ENCODE peak calls at places on chromosome 7, in five cellular contexts. One of them, this sample, is unnamed.

GRCh38 chr7:17690030-17690429 is 250.3 kb downstream of the SNX13 start:
- DNase-seq in HepG2: no peak
- DNase-seq in H1: no peak
- DNase-seq in NT2/D1: no peak
- DNase-seq in GM12878: peak
- DNase-seq in this sample: no peak

GRCh38 chr7:145082366-145083240 is 246.8 kb upstream of the TPK1 start:
- DNase-seq in HepG2: no peak
- DNase-seq in H1: no peak
- DNase-seq in NT2/D1: no peak
- DNase-seq in GM12878: no peak
- DNase-seq in this sample: no peak

GRCh38 chr7:130904031-130904757 is 170.2 kb upstream of the KLF14 start:
- DNase-seq in HepG2: peak
- DNase-seq in H1: no peak
- DNase-seq in NT2/D1: no peak
- DNase-seq in GM12878: no peak
- DNase-seq in this sample: no peak

GRCh38 chr7:77549103-77549870 is 12.2 kb downstream of the PTPN12 start:
- DNase-seq in HepG2: no peak
- DNase-seq in H1: no peak
- DNase-seq in NT2/D1: no peak
- DNase-seq in GM12878: no peak
- DNase-seq in this sample: no peak

GRCh38 chr7:81244213-81244612 is 325.4 kb upstream of the SEMA3C start:
- DNase-seq in HepG2: no peak
- DNase-seq in H1: no peak
- DNase-seq in NT2/D1: no peak
- DNase-seq in GM12878: no peak
- DNase-seq in this sample: peak

GRCh38 chr7:103824251-103824650 is 165.2 kb downstream of the RELN start:
- DNase-seq in HepG2: no peak
- DNase-seq in H1: no peak
- DNase-seq in NT2/D1: no peak
- DNase-seq in GM12878: no peak
- DNase-seq in this sample: no peak

GRCh38 chr7:127803626-127804025 is 151.6 kb downstream of the SND1 start:
- DNase-seq in HepG2: no peak
- DNase-seq in H1: no peak
- DNase-seq in NT2/D1: no peak
- DNase-seq in GM12878: no peak
- DNase-seq in this sample: no peak

GRCh38 chr7:89332026-89332425 is 536.5 kb upstream of the TEX47 start:
- DNase-seq in HepG2: no peak
- DNase-seq in H1: no peak
- DNase-seq in NT2/D1: no peak
- DNase-seq in GM12878: no peak
- DNase-seq in this sample: no peak

GRCh38 chr7:29281782-29282541 is 87.4 kb downstream of the CHN2 start:
- DNase-seq in HepG2: peak
- DNase-seq in H1: no peak
- DNase-seq in NT2/D1: no peak
- DNase-seq in GM12878: no peak
- DNase-seq in this sample: peak

GRCh38 chr7:128827248-128827958 is 2.8 kb upstream of the FLNC start:
- DNase-seq in HepG2: no peak
- DNase-seq in H1: no peak
- DNase-seq in NT2/D1: no peak
- DNase-seq in GM12878: no peak
- DNase-seq in this sample: no peak

GRCh38 chr7:80313716-80314115 is 179.1 kb downstream of the GNAI1 start:
- DNase-seq in HepG2: no peak
- DNase-seq in H1: no peak
- DNase-seq in NT2/D1: no peak
- DNase-seq in GM12878: no peak
- DNase-seq in this sample: no peak

GRCh38 chr7:125336326-125336725 is 406.7 kb upstream of the POT1 start:
- DNase-seq in HepG2: no peak
- DNase-seq in H1: no peak
- DNase-seq in NT2/D1: no peak
- DNase-seq in GM12878: no peak
- DNase-seq in this sample: no peak

GRCh38 chr7:36040679-36041078 is 112.4 kb upstream of the EEPD1 start:
- DNase-seq in HepG2: no peak
- DNase-seq in H1: no peak
- DNase-seq in NT2/D1: no peak
- DNase-seq in GM12878: no peak
- DNase-seq in this sample: no peak

GRCh38 chr7:36949711-36950600 is 225.7 kb upstream of the AOAH start:
- DNase-seq in HepG2: peak
- DNase-seq in H1: no peak
- DNase-seq in NT2/D1: no peak
- DNase-seq in GM12878: no peak
- DNase-seq in this sample: no peak

GRCh38 chr7:98354511-98355249 is 46.2 kb downstream of the BAIAP2L1 start:
- DNase-seq in HepG2: peak
- DNase-seq in H1: peak
- DNase-seq in NT2/D1: no peak
- DNase-seq in GM12878: no peak
- DNase-seq in this sample: no peak

GRCh38 chr7:92925876-92926696 is 89.7 kb upstream of the CDK6 start:
- DNase-seq in HepG2: peak
- DNase-seq in H1: no peak
- DNase-seq in NT2/D1: peak
- DNase-seq in GM12878: no peak
- DNase-seq in this sample: no peak

GRCh38 chr7:105423987-105424386 is 35.3 kb upstream of the SRPK2 start:
- DNase-seq in HepG2: no peak
- DNase-seq in H1: no peak
- DNase-seq in NT2/D1: no peak
- DNase-seq in GM12878: no peak
- DNase-seq in this sample: no peak

GRCh38 chr7:12683678-12684077 is 3.8 kb upstream of the ARL4A start:
- DNase-seq in HepG2: no peak
- DNase-seq in H1: no peak
- DNase-seq in NT2/D1: no peak
- DNase-seq in GM12878: no peak
- DNase-seq in this sample: no peak

GRCh38 chr7:46296526-46296925 is 375.5 kb upstream of the IGFBP3 start:
- DNase-seq in HepG2: no peak
- DNase-seq in H1: no peak
- DNase-seq in NT2/D1: no peak
- DNase-seq in GM12878: no peak
- DNase-seq in this sample: no peak

GRCh38 chr7:52936750-52937149 is 98.7 kb upstream of the POM121L12 start:
- DNase-seq in HepG2: no peak
- DNase-seq in H1: no peak
- DNase-seq in NT2/D1: no peak
- DNase-seq in GM12878: no peak
- DNase-seq in this sample: no peak

GRCh38 chr7:68562323-68562899 is 1035.9 kb upstream of the AUTS2 start:
- DNase-seq in HepG2: no peak
- DNase-seq in H1: no peak
- DNase-seq in NT2/D1: no peak
- DNase-seq in GM12878: no peak
- DNase-seq in this sample: no peak

GRCh38 chr7:26365077-26365896 is 73.6 kb downstream of the SNX10 start:
- DNase-seq in HepG2: peak
- DNase-seq in H1: no peak
- DNase-seq in NT2/D1: peak
- DNase-seq in GM12878: peak
- DNase-seq in this sample: peak

GRCh38 chr7:1937252-1937605 is 267.2 kb downstream of the ELFN1 start:
- DNase-seq in HepG2: no peak
- DNase-seq in H1: no peak
- DNase-seq in NT2/D1: no peak
- DNase-seq in GM12878: no peak
- DNase-seq in this sample: no peak

GRCh38 chr7:98616381-98617050 is 569 bp upstream of the NPTX2 start:
- DNase-seq in HepG2: no peak
- DNase-seq in H1: no peak
- DNase-seq in NT2/D1: no peak
- DNase-seq in GM12878: no peak
- DNase-seq in this sample: no peak

GRCh38 chr7:134782121-134782623 is 2.7 kb downstream of the CALD1 start:
- DNase-seq in HepG2: no peak
- DNase-seq in H1: no peak
- DNase-seq in NT2/D1: no peak
- DNase-seq in GM12878: peak
- DNase-seq in this sample: no peak

GRCh38 chr7:24755541-24756416 is 1.5 kb downstream of the GSDME start:
- DNase-seq in HepG2: peak
- DNase-seq in H1: no peak
- DNase-seq in NT2/D1: no peak
- DNase-seq in GM12878: peak
- DNase-seq in this sample: no peak

GRCh38 chr7:36863901-36864701 is 139.8 kb upstream of the AOAH start:
- DNase-seq in HepG2: peak
- DNase-seq in H1: no peak
- DNase-seq in NT2/D1: no peak
- DNase-seq in GM12878: no peak
- DNase-seq in this sample: no peak

GRCh38 chr7:121379930-121380329 is 16.2 kb downstream of the FAM3C start:
- DNase-seq in HepG2: no peak
- DNase-seq in H1: no peak
- DNase-seq in NT2/D1: no peak
- DNase-seq in GM12878: no peak
- DNase-seq in this sample: no peak

GRCh38 chr7:2063562-2064360 is 169.0 kb downstream of the MAD1L1 start:
- DNase-seq in HepG2: no peak
- DNase-seq in H1: no peak
- DNase-seq in NT2/D1: no peak
- DNase-seq in GM12878: no peak
- DNase-seq in this sample: peak

GRCh38 chr7:23106491-23106800 is 861 bp downstream of the KLHL7 start:
- DNase-seq in HepG2: no peak
- DNase-seq in H1: no peak
- DNase-seq in NT2/D1: no peak
- DNase-seq in GM12878: no peak
- DNase-seq in this sample: no peak

GRCh38 chr7:127844707-127845331 is 186.4 kb downstream of the LRRC4 start:
- DNase-seq in HepG2: no peak
- DNase-seq in H1: no peak
- DNase-seq in NT2/D1: no peak
- DNase-seq in GM12878: no peak
- DNase-seq in this sample: peak

DNA sequence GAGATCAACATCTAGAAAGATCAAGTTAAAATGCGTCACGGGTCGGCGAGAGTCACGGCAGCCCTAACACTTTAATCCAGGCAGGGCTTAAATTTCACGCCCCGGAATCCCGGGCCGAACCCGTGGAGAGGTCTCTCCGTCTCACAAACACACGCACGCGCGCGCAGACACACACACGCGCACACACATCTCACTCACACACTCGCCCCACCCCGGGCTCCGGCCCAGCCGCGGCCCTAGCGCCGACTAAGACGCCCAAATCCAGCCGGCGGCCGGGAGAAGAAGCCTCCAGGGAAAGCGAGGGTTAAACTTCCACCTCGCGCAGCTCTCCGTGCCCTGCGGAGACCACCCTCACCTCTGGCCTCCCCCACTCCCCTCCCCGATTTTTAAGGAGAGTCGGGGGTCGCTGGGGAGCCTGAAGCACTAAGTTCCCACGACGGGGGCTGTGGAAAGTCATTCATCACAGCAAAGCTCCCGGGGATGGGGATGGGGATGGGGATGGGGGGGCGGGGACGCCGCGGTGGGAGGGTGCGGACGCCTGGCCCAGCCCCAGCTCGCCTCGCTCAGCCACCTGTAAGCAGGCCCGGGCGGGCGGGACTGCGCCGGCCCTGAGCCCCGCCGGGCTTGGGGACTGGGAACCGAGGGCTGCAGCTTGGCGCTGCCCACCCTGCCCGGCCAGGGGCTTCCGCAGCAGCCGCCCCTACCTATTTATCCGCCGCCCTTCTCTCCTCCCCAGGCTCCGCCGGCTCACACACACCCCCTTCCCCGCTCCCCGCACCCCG is 1.6 kb downstream of the PDGFA start:
- DNase-seq in HepG2: no peak
- DNase-seq in H1: no peak
- DNase-seq in NT2/D1: no peak
- DNase-seq in GM12878: no peak
- DNase-seq in this sample: no peak
- TF ChIP-seq SUZ12 in HepG2: no peak
- TF ChIP-seq SUZ12 in H1: peak
- TF ChIP-seq SUZ12 in NT2/D1: no peak
- TF ChIP-seq SUZ12 in GM12878: no peak
- TF ChIP-seq SUZ12 in this sample: no peak

GRCh38 chr7:149720372-149721083 is 52.9 kb downstream of the ZNF467 start:
- DNase-seq in HepG2: peak
- DNase-seq in H1: no peak
- DNase-seq in NT2/D1: no peak
- DNase-seq in GM12878: no peak
- DNase-seq in this sample: no peak
- TF ChIP-seq SUZ12 in HepG2: no peak
- TF ChIP-seq SUZ12 in H1: no peak
- TF ChIP-seq SUZ12 in NT2/D1: no peak
- TF ChIP-seq SUZ12 in GM12878: no peak
- TF ChIP-seq SUZ12 in this sample: no peak

GRCh38 chr7:75980865-75981449 is 13.4 kb downstream of the TMEM120A start:
- DNase-seq in HepG2: no peak
- DNase-seq in H1: no peak
- DNase-seq in NT2/D1: no peak
- DNase-seq in GM12878: no peak
- DNase-seq in this sample: no peak

GRCh38 chr7:75979361-75980125 is 14.9 kb downstream of the TMEM120A start:
- DNase-seq in HepG2: no peak
- DNase-seq in H1: no peak
- DNase-seq in NT2/D1: no peak
- DNase-seq in GM12878: no peak
- DNase-seq in this sample: no peak

GRCh38 chr7:75981450-75982305 is 12.7 kb downstream of the TMEM120A start:
- DNase-seq in HepG2: no peak
- DNase-seq in H1: no peak
- DNase-seq in NT2/D1: no peak
- DNase-seq in GM12878: no peak
- DNase-seq in this sample: no peak

GRCh38 chr7:75980126-75980864 is 14.1 kb downstream of the TMEM120A start:
- DNase-seq in HepG2: no peak
- DNase-seq in H1: no peak
- DNase-seq in NT2/D1: no peak
- DNase-seq in GM12878: no peak
- DNase-seq in this sample: no peak

DNA sequence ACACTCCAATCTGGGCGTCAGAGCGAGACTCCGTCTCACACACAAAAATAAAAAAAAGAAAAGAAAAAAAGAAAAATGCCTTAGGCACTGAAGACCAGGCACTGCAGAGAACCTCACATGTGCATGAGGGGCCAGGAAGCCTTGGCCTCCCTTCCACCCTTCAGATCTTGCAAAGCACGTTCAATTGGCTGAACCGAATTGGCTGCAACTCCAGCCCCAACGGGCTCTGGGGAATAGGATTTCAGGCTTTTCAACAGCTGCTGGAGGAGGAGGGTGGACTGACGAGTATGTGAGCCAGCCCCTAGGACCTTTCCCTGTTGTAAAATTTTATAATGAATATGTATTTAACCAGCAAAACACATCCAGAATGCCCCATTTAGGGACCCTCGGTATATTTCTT is 16.7 kb downstream of the TMEM120A start:
- DNase-seq in HepG2: no peak
- DNase-seq in H1: no peak
- DNase-seq in NT2/D1: no peak
- DNase-seq in GM12878: no peak
- DNase-seq in this sample: no peak
- TF ChIP-seq SUZ12 in HepG2: no peak
- TF ChIP-seq SUZ12 in H1: no peak
- TF ChIP-seq SUZ12 in NT2/D1: no peak
- TF ChIP-seq SUZ12 in GM12878: no peak
- TF ChIP-seq SUZ12 in this sample: no peak

GRCh38 chr7:28062197-28062988 is 118.2 kb downstream of the JAZF1 start:
- DNase-seq in HepG2: peak
- DNase-seq in H1: no peak
- DNase-seq in NT2/D1: peak
- DNase-seq in GM12878: no peak
- DNase-seq in this sample: peak
- TF ChIP-seq SUZ12 in HepG2: no peak
- TF ChIP-seq SUZ12 in H1: no peak
- TF ChIP-seq SUZ12 in NT2/D1: no peak
- TF ChIP-seq SUZ12 in GM12878: no peak
- TF ChIP-seq SUZ12 in this sample: no peak